ENCODE peak calls at places on chromosomes 4 and X, in six cellular contexts. I is SK-N-SH, O is HCT116, M is OCI-LY7, E is neural progenitor cell, R is GM23338. Y is an unnamed sample.

GRCh38 chr4:108486046-108486445 is 134.3 kb upstream of the RPL34 start:
- DNase-seq in I (no peak), O (no peak), M (no peak), E (no peak), R (no peak), Y (no peak)

GRCh38 chrX:33138677-33139249 is 72.6 kb downstream of the DMD start:
- DNase-seq in I (no peak), O (no peak), M (no peak), E (no peak), R (no peak), Y (no peak)

GRCh38 chr4:137125011-137125410 is 407.3 kb downstream of the PCDH18 start:
- DNase-seq in I (no peak), O (peak; percentile 22), M (no peak), E (no peak), R (no peak), Y (peak; percentile 78)

GRCh38 chrX:9874483-9874882 is 88.3 kb downstream of the SHROOM2 start:
- DNase-seq in I (no peak), O (no peak), M (no peak), E (no peak), R (no peak), Y (peak; percentile 28)

GRCh38 chr4:83276299-83277040 is 8.1 kb downstream of the COQ2 start:
- DNase-seq in I (no peak), O (no peak), M (no peak), E (no peak), R (no peak), Y (no peak)

GRCh38 chrX:1105671-1106419 is 106.6 kb downstream of the CRLF2 start:
- DNase-seq in I (no peak), O (no peak), M (no peak), E (peak; percentile 21), R (peak; percentile 42), Y (no peak)

GRCh38 chr4:20017035-20017434 is 234.7 kb upstream of the SLIT2 start:
- DNase-seq in I (no peak), O (no peak), M (no peak), E (no peak), R (no peak), Y (peak; percentile 86)

GRCh38 chrX:111282141-111282540 is 11.9 kb upstream of the CAPN6 start:
- DNase-seq in I (no peak), O (no peak), M (no peak), E (no peak), R (no peak), Y (no peak)

GRCh38 chrX:104335765-104336164 is 81.0 kb upstream of the ESX1 start:
- DNase-seq in I (no peak), O (no peak), M (no peak), E (no peak), R (no peak), Y (peak; percentile 87)

GRCh38 chrX:151871244-151871643 is 41.4 kb upstream of the MAGEA4 start:
- DNase-seq in I (no peak), O (peak; percentile 38), M (no peak), E (no peak), R (no peak), Y (peak; percentile 90)

GRCh38 chr4:181971973-181972372 is 271.2 kb upstream of the TENM3 start:
- DNase-seq in I (no peak), O (no peak), M (no peak), E (no peak), R (no peak), Y (peak; percentile 45)

GRCh38 chr4:139419388-139419914 is 34.5 kb upstream of the RAB33B start:
- DNase-seq in I (no peak), O (no peak), M (peak; percentile 21), E (no peak), R (no peak), Y (peak; percentile 72)

GRCh38 chr4:154332681-154333421 is 158.7 kb downstream of the DCHS2 start:
- DNase-seq in I (peak; percentile 43), O (no peak), M (no peak), E (peak; percentile 87), R (peak; percentile 94), Y (no peak)

GRCh38 chrX:150623583-150623982 is 55.2 kb downstream of the MTM1 start:
- DNase-seq in I (no peak), O (no peak), M (no peak), E (no peak), R (no peak), Y (no peak)

GRCh38 chr4:126827669-126828068 is 805.1 kb upstream of the INTU start:
- DNase-seq in I (no peak), O (no peak), M (no peak), E (no peak), R (no peak), Y (no peak)

GRCh38 chr4:101284546-101284945 is 62.8 kb downstream of the PPP3CA start:
- DNase-seq in I (no peak), O (no peak), M (no peak), E (no peak), R (no peak), Y (peak; percentile 49)

GRCh38 chr4:151199496-151200190 is 77.3 kb upstream of the PRSS48 start:
- DNase-seq in I (no peak), O (no peak), M (no peak), E (peak; percentile 21), R (no peak), Y (peak; percentile 60)

GRCh38 chr4:116668190-116668589 is 417.2 kb downstream of the TRAM1L1 start:
- DNase-seq in I (no peak), O (no peak), M (peak; percentile 3), E (peak; percentile 16), R (peak; percentile 51), Y (no peak)

GRCh38 chrX:15310117-15310516 is 5.3 kb downstream of the ASB11 start:
- DNase-seq in I (no peak), O (no peak), M (no peak), E (no peak), R (no peak), Y (peak; percentile 11)

GRCh38 chrX:46710927-46711623 is 47.8 kb downstream of the SLC9A7 start:
- DNase-seq in I (peak; percentile 13), O (no peak), M (peak; percentile 73), E (peak; percentile 17), R (peak; percentile 11), Y (no peak)

GRCh38 chr4:152010680-152011079 is 249.9 kb upstream of the GATB start:
- DNase-seq in I (no peak), O (no peak), M (no peak), E (peak; percentile 12), R (peak; percentile 17), Y (no peak)

GRCh38 chr4:6107886-6108285 is 89.7 kb upstream of the C4orf50 start:
- DNase-seq in I (no peak), O (no peak), M (no peak), E (no peak), R (no peak), Y (no peak)

GRCh38 chrX:41240504-41240903 is 93.5 kb upstream of the DDX3X start:
- DNase-seq in I (no peak), O (no peak), M (no peak), E (no peak), R (no peak), Y (no peak)

GRCh38 chrX:69170319-69170718 is 5.1 kb upstream of the PJA1 start:
- DNase-seq in I (no peak), O (no peak), M (no peak), E (no peak), R (no peak), Y (no peak)

GRCh38 chrX:39843318-39843717 is 254.4 kb downstream of the BCOR start:
- DNase-seq in I (no peak), O (no peak), M (no peak), E (no peak), R (no peak), Y (no peak)

GRCh38 chr4:39637572-39638357 is 900 bp downstream of the SMIM14 start:
- DNase-seq in I (peak; percentile 54), O (peak; percentile 21), M (no peak), E (peak; percentile 91), R (peak; percentile 95), Y (peak; percentile 89)
- TF ChIP-seq EZH2phosphoT487 in I (no peak), O (no peak), M (peak; percentile 97), E (no peak), R (no peak), Y (no peak)

GRCh38 chr4:2449051-2449450 is 19.9 kb upstream of the RNF4 start:
- DNase-seq in I (no peak), O (no peak), M (no peak), E (no peak), R (no peak), Y (no peak)

GRCh38 chr4:2446656-2447564 is 22.0 kb upstream of the RNF4 start:
- DNase-seq in I (no peak), O (no peak), M (no peak), E (no peak), R (no peak), Y (no peak)

GRCh38 chr4:2449511-2450392 is 19.2 kb upstream of the RNF4 start:
- DNase-seq in I (no peak), O (no peak), M (peak; percentile 39), E (no peak), R (no peak), Y (no peak)

GRCh38 chr4:2450394-2451035 is 18.4 kb upstream of the RNF4 start:
- DNase-seq in I (no peak), O (no peak), M (no peak), E (no peak), R (no peak), Y (no peak)

DNA sequence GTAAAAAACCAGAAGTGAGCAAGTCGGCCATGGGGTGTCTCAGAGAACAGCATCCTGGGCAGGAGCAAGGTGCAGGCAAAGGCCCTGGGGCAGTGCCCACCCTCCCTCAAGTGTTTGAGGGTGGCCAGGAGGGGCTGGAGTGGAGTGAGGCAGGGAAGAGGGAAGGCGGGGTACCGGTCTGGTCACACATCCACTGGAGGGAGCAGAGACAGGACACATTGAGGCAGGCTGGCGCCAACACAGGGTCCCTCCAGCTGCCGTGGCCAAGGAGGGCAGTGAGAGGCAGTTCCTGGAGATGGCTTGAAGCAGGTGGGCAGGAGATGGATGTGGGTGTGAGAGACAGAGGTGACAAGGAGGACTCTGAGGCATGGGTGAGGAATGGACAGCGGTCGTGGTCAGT is 20.3 kb upstream of the RNF4 start:
- DNase-seq in I (no peak), O (no peak), M (no peak), E (no peak), R (no peak), Y (no peak)
- TF ChIP-seq EZH2phosphoT487 in I (no peak), O (no peak), M (no peak), E (no peak), R (no peak), Y (no peak)

DNA sequence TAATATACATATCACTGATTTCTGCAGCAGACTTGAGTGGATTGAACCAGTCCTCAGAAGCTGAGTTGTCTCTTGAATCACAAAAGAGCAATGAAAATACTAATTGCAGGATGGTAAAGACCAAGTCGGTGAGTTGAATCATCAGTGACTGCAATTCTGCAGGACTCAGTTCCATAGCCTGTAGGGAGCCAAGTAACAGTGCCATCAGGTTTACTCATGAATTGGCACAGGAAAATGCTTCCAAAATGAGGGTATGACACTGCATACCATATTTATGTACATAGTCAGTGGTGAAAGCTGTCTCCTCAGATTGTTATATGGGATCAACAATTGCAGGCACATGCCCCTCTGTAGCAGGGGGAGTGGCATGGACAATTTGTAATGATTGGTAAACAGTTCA is 192.8 kb downstream of the CCNG2 start:
- DNase-seq in I (no peak), O (no peak), M (no peak), E (no peak), R (no peak), Y (peak; percentile 92)
- TF ChIP-seq EZH2phosphoT487 in I (no peak), O (no peak), M (no peak), E (no peak), R (no peak), Y (no peak)

DNA sequence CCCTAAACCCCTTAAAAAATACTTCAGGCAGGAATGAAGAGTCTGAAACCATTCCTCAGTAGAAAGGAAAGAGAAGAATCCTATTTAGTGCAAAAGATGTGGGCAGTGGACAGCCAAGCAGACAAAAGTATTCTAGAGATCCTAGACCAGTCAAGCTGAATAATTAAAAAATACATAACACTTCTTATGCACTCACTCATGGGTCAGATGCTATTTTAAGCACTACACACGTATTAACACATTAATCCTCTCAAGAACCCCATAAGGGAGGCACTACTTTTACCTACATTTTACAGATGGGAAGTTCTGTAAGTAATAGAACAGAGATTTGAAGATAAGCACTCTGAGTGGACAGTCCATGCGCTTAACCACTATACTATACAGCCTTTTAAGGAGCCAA is 5.9 kb downstream of the TAB3 start:
- DNase-seq in I (no peak), O (no peak), M (no peak), E (no peak), R (no peak), Y (no peak)
- TF ChIP-seq EZH2phosphoT487 in I (no peak), O (no peak), M (no peak), E (no peak), R (no peak), Y (no peak)